ENCODE peak calls at places on chromosomes 1 and 21, in five cellular contexts. I is thoracic aorta, E is Calu3, L is lower leg skin, D is epithelial cell of esophagus. S is an unnamed sample.
A peak's percentile ranks its signal among the peaks of the same experiment; 100 is the strongest.

GRCh38 chr1:246602194-246602593 is 35.9 kb downstream of the CNST start:
- DNase-seq in E (no peak), I (no peak), D (no peak), L (no peak), S (no peak)

GRCh38 chr21:42367379-42368165 is 1.2 kb upstream of the TFF1 start:
- DNase-seq in D (no peak), E (no peak), L (no peak), I (no peak), S (no peak)

GRCh38 chr1:9397984-9398526 is 105.4 kb downstream of the SPSB1 start:
- DNase-seq in D (no peak), I (no peak), E (no peak), L (no peak), S (no peak)

GRCh38 chr1:84825161-84825560 is 67.8 kb downstream of the LPAR3 start:
- DNase-seq in L (no peak), D (no peak), E (no peak), I (no peak), S (no peak)

GRCh38 chr1:94156226-94156625 is 35.3 kb upstream of the ABCA4 start:
- DNase-seq in D (no peak), L (no peak), I (no peak), E (no peak), S (no peak)

GRCh38 chr1:119702384-119702783 is 9.3 kb upstream of the PHGDH start:
- DNase-seq in D (peak; percentile 95), I (no peak), L (no peak), E (no peak), S (no peak)

GRCh38 chr1:235100124-235100801 is 28.4 kb downstream of the TOMM20 start:
- DNase-seq in L (peak; percentile 83), D (no peak), I (no peak), E (no peak), S (no peak)

GRCh38 chr1:85608851-85609250 is 28.3 kb downstream of the CCN1 start:
- DNase-seq in L (no peak), E (no peak), D (no peak), I (no peak), S (no peak)

GRCh38 chr1:25695066-25695990 is 78.7 kb downstream of the MAN1C1 start:
- DNase-seq in E (peak; percentile 14), L (peak; percentile 93), I (peak; percentile 66), D (peak; percentile 94), S (peak; percentile 61)

GRCh38 chr1:154442006-154442740 is 37.0 kb downstream of the IL6R start:
- DNase-seq in E (no peak), I (no peak), D (peak; percentile 29), L (no peak), S (no peak)
- TF ChIP-seq CTCF in E (peak; percentile 40), I (peak; percentile 18), D (peak; percentile 16), L (no peak), S (no peak)

GRCh38 chr1:92899780-92900179 is 61.5 kb downstream of the DIPK1A start:
- DNase-seq in L (no peak), E (no peak), I (no peak), D (no peak), S (no peak)

GRCh38 chr1:92901699-92902405 is 59.4 kb downstream of the DIPK1A start:
- DNase-seq in L (no peak), E (no peak), D (no peak), I (no peak), S (no peak)

GRCh38 chr1:92903765-92904164 is 57.5 kb downstream of the DIPK1A start:
- DNase-seq in D (no peak), I (no peak), E (no peak), L (no peak), S (no peak)

GRCh38 chr1:92900539-92900938 is 60.7 kb downstream of the DIPK1A start:
- DNase-seq in I (no peak), D (no peak), L (no peak), E (no peak), S (no peak)

DNA sequence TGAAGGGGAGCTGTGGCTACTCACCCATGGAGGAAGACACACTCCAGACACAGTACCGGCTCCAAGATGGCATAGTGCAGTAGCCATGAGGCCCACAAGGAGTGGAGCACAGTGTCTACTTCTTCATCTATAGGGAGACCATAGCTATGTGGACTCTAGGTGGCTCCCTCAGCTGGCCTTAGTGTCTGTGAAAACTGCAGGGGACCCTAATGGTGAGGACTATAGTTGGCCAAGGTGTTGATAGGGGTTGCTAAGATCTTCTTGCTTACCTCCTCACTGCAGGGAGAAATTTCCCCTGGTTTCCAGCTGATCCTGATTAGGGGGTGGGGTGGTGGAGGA is 58.9 kb downstream of the DIPK1A start:
- DNase-seq in D (no peak), E (no peak), I (no peak), L (no peak), S (no peak)
- TF ChIP-seq CTCF in D (no peak), E (no peak), I (no peak), L (no peak), S (no peak)

GRCh38 chr1:30381266-30381665 is 342.1 kb downstream of the MATN1 start:
- DNase-seq in E (no peak), I (no peak), L (peak; percentile 36), D (no peak), S (no peak)

GRCh38 chr1:30378991-30379581 is 344.3 kb downstream of the MATN1 start:
- DNase-seq in D (peak; percentile 30), E (no peak), I (no peak), L (peak; percentile 79), S (no peak)

GRCh38 chr1:30378023-30378596 is 345.3 kb downstream of the MATN1 start:
- DNase-seq in D (no peak), E (no peak), L (peak; percentile 60), I (no peak), S (no peak)

GRCh38 chr1:30380625-30380984 is 342.8 kb downstream of the MATN1 start:
- DNase-seq in D (no peak), E (no peak), I (no peak), L (no peak), S (no peak)

GRCh38 chr1:30379684-30380624 is 343.4 kb downstream of the MATN1 start:
- DNase-seq in I (no peak), E (peak; percentile 65), D (peak; percentile 69), L (peak; percentile 86), S (peak; percentile 29)
- TF ChIP-seq CTCF in I (peak; percentile 81), E (peak; percentile 69), D (peak; percentile 92), L (peak; percentile 21), S (peak; percentile 20)

GRCh38 chr1:39699419-39699818 is 8.2 kb upstream of the HPCAL4 start:
- DNase-seq in D (no peak), E (no peak), L (peak; percentile 20), I (no peak), S (no peak)
- TF ChIP-seq CTCF in D (no peak), E (peak; percentile 10), L (no peak), I (no peak), S (no peak)

DNA sequence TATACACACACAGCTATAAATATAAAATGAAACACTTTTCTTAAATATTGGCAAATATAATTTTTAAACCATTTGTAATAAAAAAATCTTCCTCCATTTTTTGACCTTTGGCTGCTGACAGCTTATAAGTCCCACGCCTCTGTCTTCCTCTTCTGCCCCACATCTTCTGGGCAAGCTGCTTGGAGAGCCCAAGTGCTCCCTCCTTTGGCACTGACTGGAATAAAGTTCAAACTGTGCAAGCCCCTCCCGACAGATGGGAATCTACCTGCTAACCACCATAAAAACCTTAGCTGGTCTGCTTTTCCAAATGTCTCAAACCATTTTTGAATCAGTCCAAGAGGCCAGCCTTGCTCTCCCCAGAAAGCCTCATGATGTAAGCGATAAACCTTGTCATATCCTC is 99.7 kb downstream of the SNX7 start:
- DNase-seq in E (peak; percentile 3), L (no peak), D (peak; percentile 18), I (no peak), S (no peak)
- TF ChIP-seq CTCF in E (no peak), L (no peak), D (peak; percentile 13), I (no peak), S (no peak)

GRCh38 chr21:37220433-37220980 is 46.6 kb downstream of the VPS26C start:
- DNase-seq in D (peak; percentile 27), L (peak; percentile 82), I (no peak), E (no peak), S (no peak)
- TF ChIP-seq CTCF in D (no peak), L (no peak), I (no peak), E (peak; percentile 11), S (no peak)

GRCh38 chr1:206693592-206693991 is 8.9 kb downstream of the MAPKAPK2 start:
- DNase-seq in I (peak; percentile 69), D (no peak), L (no peak), E (no peak), S (no peak)
- TF ChIP-seq CTCF in I (no peak), D (no peak), L (no peak), E (no peak), S (no peak)

DNA sequence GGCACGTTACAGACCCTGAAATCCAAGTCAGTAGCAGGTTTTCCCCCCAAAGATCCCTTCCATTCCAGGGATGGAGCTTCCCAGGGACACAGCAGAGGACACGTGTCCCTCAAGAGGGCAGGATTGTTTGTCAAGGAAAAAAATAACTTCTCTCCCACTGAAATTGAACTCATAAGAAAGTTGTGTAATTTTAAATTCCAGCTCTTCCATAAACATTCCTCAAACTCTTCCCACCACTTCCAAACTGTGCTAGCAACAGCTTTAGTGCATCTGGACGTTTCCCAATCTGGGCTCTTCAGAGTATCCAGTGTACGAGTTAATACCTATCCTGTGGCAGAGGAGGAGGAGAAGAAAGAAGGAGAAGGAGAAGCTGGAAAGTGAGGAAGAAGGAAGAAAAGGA is 79.6 kb downstream of the PSMG1 start:
- DNase-seq in L (peak; percentile 66), I (no peak), D (no peak), E (no peak), S (no peak)
- TF ChIP-seq CTCF in L (no peak), I (no peak), D (no peak), E (no peak), S (no peak)

S was measured in omental fat pad.